ENCODE peak calls at places on chromosomes 3 and 15, in six cellular contexts. X is effector memory CD8-positive, alpha-beta T cell; C is activated naive CD4-positive, alpha-beta T cell treated with anti-CD3 and anti-CD28 coated beads, Interleukin-2, amount 10 ng/mL, durations not matched to agents 7 days and 5 days; Y is H54; M is T-helper 9 cell; D is heart left ventricle. L is an unnamed sample.

GRCh38 chr3:113746955-113747718 is at the start of gene ATP6V1A:
- DNase-seq in C (peak), Y (peak), D (peak), M (peak), X (no peak), L (peak)

GRCh38 chr15:92810418-92811138 is 89.5 kb upstream of the CHD2 start:
- DNase-seq in M (no peak), X (no peak), D (peak), Y (no peak), C (peak), L (peak)

GRCh38 chr3:52402101-52402521 is 42.8 kb downstream of the SEMA3G start:
- DNase-seq in X (no peak), C (no peak), D (no peak), Y (no peak), M (no peak), L (no peak)

GRCh38 chr15:62406268-62406667 is 241.2 kb upstream of the C2CD4B start:
- DNase-seq in Y (no peak), C (no peak), X (no peak), M (no peak), D (no peak), L (no peak)

GRCh38 chr3:146536681-146537080 is 7.7 kb downstream of the PLSCR1 start:
- DNase-seq in Y (no peak), C (no peak), X (no peak), M (no peak), D (no peak), L (no peak)

GRCh38 chr3:81718311-81718710 is 43.1 kb downstream of the GBE1 start:
- DNase-seq in Y (no peak), M (no peak), X (no peak), D (no peak), C (no peak), L (no peak)

GRCh38 chr3:65484964-65485363 is 553.8 kb downstream of the MAGI1 start:
- DNase-seq in C (no peak), Y (no peak), D (no peak), X (no peak), M (no peak), L (no peak)

GRCh38 chr15:33021806-33022389 is 172.6 kb downstream of the FMN1 start:
- DNase-seq in Y (peak), M (no peak), C (no peak), D (no peak), X (no peak), L (no peak)

GRCh38 chr3:184842433-184842832 is 30.5 kb downstream of the VPS8 start:
- DNase-seq in X (no peak), M (no peak), D (no peak), Y (no peak), C (no peak), L (no peak)

GRCh38 chr3:159977295-159977694 is 11.3 kb upstream of the IL12A start:
- DNase-seq in X (no peak), C (no peak), M (no peak), Y (no peak), D (no peak), L (no peak)

GRCh38 chr3:58271901-58272501 is 34.0 kb upstream of the RPP14 start:
- DNase-seq in X (no peak), D (no peak), Y (peak), M (no peak), C (no peak), L (no peak)

GRCh38 chr15:29682361-29682760 is 139.9 kb downstream of the TJP1 start:
- DNase-seq in X (no peak), C (no peak), D (no peak), Y (no peak), M (no peak), L (no peak)